ENCODE peak calls at places on chromosome 21, in seven cellular contexts. P, Y, F, N, D, S and E are unnamed samples.

GRCh38 chr21:28636988-28637691 is 355.5 kb downstream of the LTN1 start:
- DNase-seq in P (no peak), Y (no peak), F (no peak), N (no peak), D (peak), S (no peak), E (no peak)

GRCh38 chr21:35077975-35078374 is 28.9 kb upstream of the RUNX1 start:
- DNase-seq in P (no peak), Y (no peak), F (no peak), N (no peak), D (no peak), S (no peak), E (no peak)

GRCh38 chr21:37552496-37553399 is 186.2 kb downstream of the DYRK1A start:
- DNase-seq in P (no peak), Y (no peak), F (peak), N (peak), D (no peak), S (no peak), E (no peak)

GRCh38 chr21:46180079-46180722 is 4.1 kb downstream of the SPATC1L start:
- DNase-seq in P (no peak), Y (no peak), F (no peak), N (no peak), D (peak), S (no peak), E (peak)

GRCh38 chr21:28725396-28725795 is 267.3 kb downstream of the LTN1 start:
- DNase-seq in P (no peak), Y (no peak), F (no peak), N (no peak), D (no peak), S (no peak), E (no peak)

GRCh38 chr21:31351438-31351837 is 7.4 kb upstream of the TIAM1 start:
- DNase-seq in P (no peak), Y (no peak), F (no peak), N (no peak), D (no peak), S (no peak), E (no peak)

GRCh38 chr21:41451753-41452676 is 26.0 kb downstream of the MX1 start:
- DNase-seq in P (no peak), Y (no peak), F (no peak), N (no peak), D (no peak), S (no peak), E (no peak)

GRCh38 chr21:43299441-43300277 is 127.3 kb downstream of the SIK1 start:
- DNase-seq in P (no peak), Y (no peak), F (no peak), N (peak), D (no peak), S (peak), E (no peak)

GRCh38 chr21:26194326-26194725 is 23.8 kb upstream of the APP start:
- DNase-seq in P (no peak), Y (no peak), F (no peak), N (no peak), D (no peak), S (no peak), E (no peak)

GRCh38 chr21:35616090-35616489 is 444.2 kb downstream of the SETD4 start:
- DNase-seq in P (no peak), Y (no peak), F (no peak), N (no peak), D (peak), S (no peak), E (peak)

GRCh38 chr21:33670076-33670475 is 27.8 kb downstream of the ITSN1 start:
- DNase-seq in P (no peak), Y (no peak), F (no peak), N (no peak), D (no peak), S (no peak), E (peak)

GRCh38 chr21:26550357-26550756 is 22.7 kb downstream of the CYYR1 start:
- DNase-seq in P (no peak), Y (no peak), F (no peak), N (no peak), D (no peak), S (no peak), E (no peak)

GRCh38 chr21:36104306-36105300 is 30.3 kb upstream of the CBR3 start:
- DNase-seq in P (no peak), Y (peak), F (no peak), N (peak), D (peak), S (peak), E (no peak)

GRCh38 chr21:38897532-38898421 is 92.0 kb downstream of the ETS2 start:
- DNase-seq in P (no peak), Y (no peak), F (peak), N (no peak), D (no peak), S (no peak), E (no peak)

GRCh38 chr21:32807717-32808380 is 36.3 kb upstream of the PAXBP1 start:
- DNase-seq in P (no peak), Y (no peak), F (no peak), N (no peak), D (no peak), S (no peak), E (peak)

GRCh38 chr21:44533891-44534627 is 5.9 kb downstream of the KRTAP10-1 start:
- DNase-seq in P (no peak), Y (no peak), F (peak), N (no peak), D (no peak), S (peak), E (no peak)

GRCh38 chr21:32387151-32387550 is 5.7 kb downstream of the URB1 start:
- DNase-seq in P (no peak), Y (no peak), F (no peak), N (no peak), D (no peak), S (no peak), E (no peak)

GRCh38 chr21:32311621-32312020 is 13.0 kb downstream of the MRAP start:
- DNase-seq in P (no peak), Y (no peak), F (no peak), N (no peak), D (no peak), S (no peak), E (no peak)

GRCh38 chr21:42669069-42669468 is 15.6 kb downstream of the PDE9A start:
- DNase-seq in P (no peak), Y (no peak), F (peak), N (no peak), D (no peak), S (no peak), E (no peak)

GRCh38 chr21:45556645-45557601 is 14.7 kb upstream of the SLC19A1 start:
- DNase-seq in P (no peak), Y (no peak), F (peak), N (peak), D (no peak), S (peak), E (peak)

GRCh38 chr21:38506606-38507331 is 8.5 kb upstream of the ERG start:
- DNase-seq in P (no peak), Y (no peak), F (no peak), N (no peak), D (peak), S (no peak), E (peak)

GRCh38 chr21:37582613-37583012 is 216.0 kb downstream of the DYRK1A start:
- DNase-seq in P (no peak), Y (no peak), F (no peak), N (no peak), D (peak), S (no peak), E (peak)

GRCh38 chr21:45292399-45293213 is 4.9 kb upstream of the POFUT2 start:
- DNase-seq in P (peak), Y (peak), F (peak), N (peak), D (peak), S (peak), E (peak)

GRCh38 chr21:42381347-42381984 is 14.4 kb downstream of the TMPRSS3 start:
- DNase-seq in P (peak), Y (no peak), F (no peak), N (no peak), D (no peak), S (no peak), E (peak)

GRCh38 chr21:46048926-46049889 is 48.7 kb upstream of the COL6A2 start:
- DNase-seq in P (no peak), Y (no peak), F (peak), N (peak), D (no peak), S (peak), E (peak)

GRCh38 chr21:20661221-20661620 is 337.0 kb upstream of the NCAM2 start:
- DNase-seq in P (no peak), Y (no peak), F (no peak), N (no peak), D (no peak), S (no peak), E (no peak)

GRCh38 chr21:43315244-43316137 is 111.4 kb downstream of the SIK1 start:
- DNase-seq in P (no peak), Y (no peak), F (no peak), N (no peak), D (no peak), S (no peak), E (no peak)

GRCh38 chr21:36375994-36376393 is 9.2 kb upstream of the CHAF1B start:
- DNase-seq in P (no peak), Y (no peak), F (no peak), N (no peak), D (no peak), S (no peak), E (no peak)

GRCh38 chr21:42651515-42652401 is 1.7 kb upstream of the PDE9A start:
- DNase-seq in P (no peak), Y (peak), F (no peak), N (peak), D (no peak), S (no peak), E (peak)

GRCh38 chr21:28598214-28598613 is 394.5 kb downstream of the LTN1 start:
- DNase-seq in P (no peak), Y (no peak), F (no peak), N (no peak), D (no peak), S (no peak), E (no peak)

GRCh38 chr21:45855248-45855801 is 126.2 kb upstream of the COL6A1 start:
- DNase-seq in P (no peak), Y (no peak), F (no peak), N (peak), D (no peak), S (peak), E (no peak)